ENCODE peak calls at places on chromosomes 12 and 14, in four cellular contexts. Q is GM13977; O is cerebellum; S is Jurkat, Clone E6-1. J is an unnamed sample.

GRCh38 chr14:61145258-61145902 is 135.8 kb downstream of the TMEM30B start:
- DNase-seq in Q (no peak), O (no peak), S (no peak), J (no peak)

GRCh38 chr12:92108651-92109050 is 37.0 kb downstream of the BTG1 start:
- DNase-seq in Q (no peak), O (peak), S (no peak), J (no peak)

GRCh38 chr12:49941556-49942511 is 8.7 kb upstream of the AQP2 start:
- DNase-seq in Q (no peak), O (no peak), S (no peak), J (no peak)

GRCh38 chr12:31225656-31226535 is 100.1 kb downstream of the SINHCAF start:
- DNase-seq in Q (no peak), O (no peak), S (no peak), J (no peak)

GRCh38 chr14:20417250-20418186 is 4.2 kb upstream of the TEP1 start:
- DNase-seq in Q (no peak), O (no peak), S (no peak), J (no peak)

GRCh38 chr14:53027031-53027430 is 76.2 kb upstream of the FERMT2 start:
- DNase-seq in Q (no peak), O (no peak), S (no peak), J (no peak)

GRCh38 chr12:1496162-1496925 is 98.0 kb downstream of the FBXL14 start:
- DNase-seq in Q (no peak), O (no peak), S (no peak), J (no peak)

GRCh38 chr12:10557329-10557728 is 51.6 kb downstream of the EIF2S3B start:
- DNase-seq in Q (no peak), O (no peak), S (no peak), J (no peak)

GRCh38 chr12:71567562-71567961 is 96.1 kb downstream of the ZFC3H1 start:
- DNase-seq in Q (no peak), O (no peak), S (no peak), J (no peak)